ENCODE peak calls at places on chromosomes 5 and 9, in four cellular contexts. M is kidney epithelial cell, F is neural crest cell, S is brain microvascular endothelial cell. Q is an unnamed sample.
A peak's percentile ranks its signal among the peaks of the same experiment; 100 is the strongest.

GRCh38 chr5:129904667-129905466 is 602 bp downstream of the CHSY3 start:
- DNase-seq in M (no peak), F (peak; percentile 18), S (peak; percentile 13), Q (no peak)

GRCh38 chr9:109258619-109259321 is 62.1 kb downstream of the EPB41L4B start:
- DNase-seq in M (no peak), F (no peak), S (no peak), Q (no peak)

GRCh38 chr9:101457003-101457402 is 21.4 kb upstream of the ALDOB start:
- DNase-seq in M (no peak), F (no peak), S (no peak), Q (no peak)

GRCh38 chr9:85964526-85964925 is 23.6 kb downstream of the NAA35 start:
- DNase-seq in M (no peak), F (no peak), S (no peak), Q (no peak)

GRCh38 chr5:3105581-3105980 is 354.1 kb upstream of the IRX2 start:
- DNase-seq in M (no peak), F (no peak), S (no peak), Q (no peak)

GRCh38 chr9:113886471-113886870 is 10.4 kb downstream of the ZNF618 start:
- DNase-seq in M (no peak), F (no peak), S (no peak), Q (no peak)

GRCh38 chr9:136485049-136485647 is 2.3 kb upstream of the SEC16A start:
- DNase-seq in M (no peak), F (peak; percentile 93), S (peak; percentile 74), Q (peak; percentile 78)

GRCh38 chr5:17190799-17191391 is 26.5 kb upstream of the BASP1 start:
- DNase-seq in M (no peak), F (no peak), S (peak; percentile 16), Q (no peak)

GRCh38 chr5:1405539-1406530 is 39.4 kb downstream of the SLC6A3 start:
- DNase-seq in M (no peak), F (no peak), S (no peak), Q (no peak)

GRCh38 chr5:141788296-141788980 is 89.8 kb downstream of the PCDH1 start:
- DNase-seq in M (no peak), F (no peak), S (no peak), Q (no peak)

GRCh38 chr9:113636165-113636564 is 172.6 kb downstream of the RGS3 start:
- DNase-seq in M (no peak), F (no peak), S (peak; percentile 83), Q (no peak)

GRCh38 chr9:84139296-84140100 is 158.9 kb downstream of the RMI1 start:
- DNase-seq in M (no peak), F (no peak), S (no peak), Q (no peak)

GRCh38 chr5:179267671-179268071 is 77.6 kb downstream of the ADAMTS2 start:
- DNase-seq in M (no peak), F (no peak), S (no peak), Q (no peak)

GRCh38 chr9:120922404-120923173 is 4.0 kb downstream of the TRAF1 start:
- DNase-seq in M (no peak), F (no peak), S (no peak), Q (no peak)

GRCh38 chr5:97531549-97531948 is 348.5 kb upstream of the RIOK2 start:
- DNase-seq in M (no peak), F (no peak), S (no peak), Q (no peak)

GRCh38 chr9:117412006-117412715 is 2.7 kb downstream of the ASTN2 start:
- DNase-seq in M (no peak), F (no peak), S (no peak), Q (no peak)

GRCh38 chr5:169415948-169416347 is 115.0 kb upstream of the SLIT3 start:
- DNase-seq in M (no peak), F (no peak), S (no peak), Q (no peak)

GRCh38 chr9:96067004-96067403 is 191.5 kb downstream of the ERCC6L2 start:
- DNase-seq in M (no peak), F (no peak), S (no peak), Q (no peak)

GRCh38 chr5:400282-401215 is 42.4 kb upstream of the EXOC3 start:
- DNase-seq in M (no peak), F (no peak), S (no peak), Q (no peak)

GRCh38 chr9:114348906-114349482 is 19.3 kb downstream of the ORM2 start:
- DNase-seq in M (peak; percentile 100), F (peak; percentile 30), S (peak; percentile 98), Q (no peak)

GRCh38 chr9:137251194-137251461 is at the start of gene STPG3:
- DNase-seq in M (no peak), F (no peak), S (no peak), Q (no peak)

GRCh38 chr5:72920690-72921089 is 35.2 kb upstream of the FCHO2 start:
- DNase-seq in M (no peak), F (no peak), S (no peak), Q (no peak)

GRCh38 chr9:90974007-90974406 is 172.4 kb downstream of the SYK start:
- DNase-seq in M (no peak), F (no peak), S (peak; percentile 80), Q (no peak)

GRCh38 chr9:98579700-98580099 is 129.0 kb downstream of the GABBR2 start:
- DNase-seq in M (no peak), F (no peak), S (no peak), Q (no peak)

GRCh38 chr5:90297045-90297764 is 112.4 kb downstream of the CETN3 start:
- DNase-seq in M (no peak), F (no peak), S (no peak), Q (no peak)

DNA sequence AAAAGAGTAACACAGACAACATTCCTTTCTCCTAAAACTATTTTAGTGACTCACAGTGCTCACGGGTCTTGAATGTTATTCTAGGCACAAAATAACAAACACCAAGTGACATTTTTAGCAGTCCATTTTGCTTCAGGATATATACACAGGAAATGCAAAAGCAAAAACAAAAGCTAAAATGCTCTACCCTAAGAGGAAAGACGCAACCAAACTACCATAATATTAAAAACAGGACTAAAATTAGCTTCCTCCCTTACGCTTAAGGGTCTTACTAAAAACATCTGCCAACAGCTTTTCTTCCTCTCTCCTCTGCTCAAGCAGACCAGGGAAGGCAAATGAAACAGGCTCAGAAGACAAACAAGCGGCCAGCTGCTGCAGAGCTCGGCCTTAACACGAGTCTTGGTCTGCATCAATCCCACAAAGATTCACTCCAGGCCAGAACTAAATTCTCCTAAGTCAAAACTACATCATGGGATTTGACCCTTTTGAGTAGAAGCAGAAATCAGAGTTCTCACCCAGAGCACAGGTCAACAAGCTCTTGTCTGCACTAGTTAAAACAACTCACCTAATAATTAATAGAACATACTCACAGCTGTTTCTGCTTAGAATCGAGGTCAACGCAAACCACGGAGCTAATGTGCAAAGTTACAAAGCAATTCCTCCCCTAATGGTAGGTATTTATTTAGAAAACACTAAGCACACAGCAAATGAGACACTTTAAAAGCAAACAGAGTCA is 62.3 kb downstream of the RAPGEF1 start:
- DNase-seq in M (no peak), F (no peak), S (peak; percentile 35), Q (no peak)
- TF ChIP-seq CTCF in M (no peak), F (no peak), S (no peak), Q (no peak)

DNA sequence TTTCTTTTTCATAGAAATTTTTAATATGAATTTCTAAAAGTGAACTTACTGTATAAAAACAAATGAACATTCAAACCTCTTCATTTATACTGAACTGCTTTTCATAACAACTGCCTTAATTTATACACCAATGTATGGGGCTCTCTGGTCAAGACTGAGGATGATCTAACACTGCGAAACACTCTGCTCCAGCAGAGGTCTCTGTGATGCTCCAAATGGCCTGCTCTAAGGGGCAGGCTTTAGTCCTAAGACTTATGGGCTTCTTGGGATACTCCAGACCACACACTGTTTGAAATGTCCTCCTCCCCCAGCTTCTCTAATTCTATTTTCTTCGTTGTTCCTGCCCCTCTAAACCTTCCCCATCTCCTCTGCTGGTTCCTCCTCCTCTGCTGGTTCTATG is 58.5 kb downstream of the LIFR start:
- DNase-seq in M (no peak), F (no peak), S (peak; percentile 14), Q (no peak)
- TF ChIP-seq CTCF in M (peak; percentile 4), F (no peak), S (peak; percentile 63), Q (no peak)

DNA sequence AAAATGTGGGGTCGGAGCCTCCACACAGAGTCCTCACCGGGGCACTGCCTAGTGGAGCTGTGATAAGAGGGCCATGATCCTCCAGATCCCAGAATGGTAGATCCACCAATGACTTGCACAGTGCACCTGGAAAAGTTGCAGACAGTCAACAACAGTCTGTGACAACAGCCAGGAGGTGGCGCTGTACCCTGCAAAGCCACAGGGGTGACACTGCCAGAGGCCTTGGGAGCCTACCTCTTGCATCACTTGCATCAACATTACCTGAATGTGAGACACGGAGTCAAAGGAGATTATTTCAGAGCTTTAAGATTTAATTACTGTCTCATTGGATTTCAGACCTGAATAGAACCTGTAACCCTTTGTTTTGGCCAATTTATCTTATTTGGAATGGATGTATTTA is 614.1 kb upstream of the CDH9 start:
- DNase-seq in M (no peak), F (no peak), S (no peak), Q (no peak)
- TF ChIP-seq CTCF in M (peak; percentile 3), F (no peak), S (peak; percentile 19), Q (no peak)

DNA sequence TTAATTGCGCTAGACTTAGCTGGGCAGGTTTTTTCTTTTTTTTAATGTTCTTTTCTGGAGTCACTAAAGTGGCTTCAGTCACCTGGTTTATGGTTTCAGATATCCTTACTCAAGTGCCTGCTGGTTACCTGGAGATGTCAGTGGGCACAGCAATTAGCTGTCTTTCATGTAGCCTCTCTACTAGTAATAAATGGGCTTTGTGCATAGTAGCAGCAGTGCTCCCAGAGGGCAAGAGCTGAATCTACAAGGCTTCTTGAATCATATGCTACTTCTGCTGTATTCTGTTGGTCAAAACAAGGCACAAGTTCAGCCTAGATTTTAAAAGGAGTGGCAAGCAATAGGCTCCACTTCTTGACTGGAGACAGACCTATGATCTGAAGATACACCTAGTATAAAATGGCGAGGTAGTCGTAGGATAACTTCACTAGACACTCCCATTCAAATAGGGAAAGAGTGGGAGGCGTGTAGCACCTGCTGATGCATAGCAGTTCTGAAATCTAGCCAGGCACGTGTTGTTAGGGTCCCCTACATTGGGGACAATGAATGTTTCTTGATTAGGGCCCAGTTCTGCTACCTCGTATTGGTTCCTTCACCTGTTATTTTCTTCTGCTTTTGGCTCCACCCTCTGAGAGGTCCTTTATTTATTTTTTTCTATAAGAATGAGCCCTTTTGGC is 7.0 kb downstream of the SCAMP1 start:
- DNase-seq in M (no peak), F (no peak), S (no peak), Q (no peak)
- TF ChIP-seq CTCF in M (peak; percentile 11), F (peak; percentile 25), S (peak; percentile 33), Q (no peak)

DNA sequence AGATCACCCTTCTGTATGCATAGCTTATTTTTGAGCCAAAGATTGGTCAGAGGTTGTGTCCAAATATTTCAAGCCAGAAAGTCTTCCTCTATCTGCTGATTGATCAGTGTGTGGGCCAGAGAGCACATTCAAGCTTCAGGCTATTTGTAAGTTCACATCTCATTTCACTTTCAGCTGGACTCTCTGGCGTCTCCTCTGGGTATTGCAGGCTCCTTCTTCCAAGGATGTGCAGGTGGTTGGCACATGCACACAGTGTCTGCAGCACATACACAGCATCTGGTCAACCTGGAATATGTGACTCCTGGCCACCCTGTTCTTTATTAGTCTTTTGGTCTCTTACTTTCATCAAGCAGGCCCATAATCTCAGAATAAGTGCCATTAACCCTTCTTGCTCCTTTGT is 516.1 kb downstream of the ANXA1 start:
- DNase-seq in M (no peak), F (no peak), S (no peak), Q (no peak)
- TF ChIP-seq CTCF in M (no peak), F (peak; percentile 25), S (peak; percentile 49), Q (no peak)